ENCODE peak calls at places on chromosomes 13 and 19, in four cellular contexts. One of them, this sample, is unnamed.

GRCh38 chr19:48152552-48152951 is 17.6 kb downstream of the LIG1 start:
- DNase-seq in GM12878: no peak
- DNase-seq in HepG2: peak; percentile 24
- DNase-seq in K562: peak; percentile 60
- DNase-seq in this sample: peak; percentile 65

GRCh38 chr19:14516746-14517438 is 1.3 kb downstream of the DNAJB1 start:
- DNase-seq in HepG2: no peak
- DNase-seq in K562: no peak
- DNase-seq in GM12878: no peak
- DNase-seq in this sample: no peak

GRCh38 chr19:38266070-38266469 is 1.7 kb downstream of the SPINT2 start:
- DNase-seq in K562: no peak
- DNase-seq in GM12878: no peak
- DNase-seq in HepG2: no peak
- DNase-seq in this sample: no peak

GRCh38 chr13:47679391-47679790 is 321.7 kb downstream of the SUCLA2 start:
- DNase-seq in HepG2: no peak
- DNase-seq in GM12878: no peak
- DNase-seq in K562: no peak
- DNase-seq in this sample: no peak

GRCh38 chr19:35963514-35963913 is 27.3 kb downstream of the LRFN3 start:
- DNase-seq in K562: peak; percentile 47
- DNase-seq in GM12878: no peak
- DNase-seq in HepG2: peak; percentile 34
- DNase-seq in this sample: peak; percentile 54

GRCh38 chr19:48768989-48769713 is 13.8 kb downstream of the FGF21 start:
- DNase-seq in K562: no peak
- DNase-seq in GM12878: no peak
- DNase-seq in HepG2: peak; percentile 72
- DNase-seq in this sample: no peak

GRCh38 chr19:39557791-39558622 is 18.0 kb upstream of the EID2 start:
- DNase-seq in K562: no peak
- DNase-seq in HepG2: peak; percentile 58
- DNase-seq in GM12878: peak; percentile 41
- DNase-seq in this sample: peak; percentile 29

GRCh38 chr19:11196406-11197287 is 698 bp downstream of the KANK2 start:
- DNase-seq in GM12878: no peak
- DNase-seq in HepG2: no peak
- DNase-seq in K562: peak; percentile 69
- DNase-seq in this sample: peak; percentile 44

GRCh38 chr13:49927755-49928154 is 8.4 kb downstream of the SPRYD7 start:
- DNase-seq in GM12878: no peak
- DNase-seq in HepG2: no peak
- DNase-seq in K562: no peak
- DNase-seq in this sample: no peak

GRCh38 chr13:111006508-111007031 is 91.7 kb upstream of the ANKRD10 start:
- DNase-seq in GM12878: no peak
- DNase-seq in HepG2: no peak
- DNase-seq in K562: peak; percentile 57
- DNase-seq in this sample: peak; percentile 9

GRCh38 chr19:58305932-58306323 is 751 bp downstream of the ERVK3-1 start:
- DNase-seq in K562: no peak
- DNase-seq in GM12878: no peak
- DNase-seq in HepG2: peak; percentile 21
- DNase-seq in this sample: no peak

GRCh38 chr13:43357435-43358065 is 334.2 kb downstream of the DNAJC15 start:
- DNase-seq in K562: no peak
- DNase-seq in HepG2: no peak
- DNase-seq in GM12878: no peak
- DNase-seq in this sample: no peak

GRCh38 chr19:10891360-10892108 is 20.2 kb downstream of the CARM1 start:
- DNase-seq in GM12878: no peak
- DNase-seq in K562: no peak
- DNase-seq in HepG2: no peak
- DNase-seq in this sample: no peak

GRCh38 chr13:81393686-81394085 is 1052.8 kb upstream of the SPRY2 start:
- DNase-seq in K562: no peak
- DNase-seq in HepG2: no peak
- DNase-seq in GM12878: no peak
- DNase-seq in this sample: no peak

GRCh38 chr19:56309511-56310185 is 5.0 kb downstream of the ZSCAN5A start:
- DNase-seq in GM12878: no peak
- DNase-seq in K562: peak; percentile 83
- DNase-seq in HepG2: peak; percentile 39
- DNase-seq in this sample: peak; percentile 62

GRCh38 chr13:36862722-36863121 is 43.7 kb downstream of the RFXAP start:
- DNase-seq in HepG2: no peak
- DNase-seq in K562: no peak
- DNase-seq in GM12878: no peak
- DNase-seq in this sample: no peak

GRCh38 chr19:40685563-40685962 is 4.9 kb downstream of the NUMBL start:
- DNase-seq in HepG2: no peak
- DNase-seq in K562: no peak
- DNase-seq in GM12878: no peak
- DNase-seq in this sample: no peak

GRCh38 chr13:38415233-38415632 is 65.6 kb downstream of the UFM1 start:
- DNase-seq in HepG2: no peak
- DNase-seq in GM12878: peak; percentile 72
- DNase-seq in K562: no peak
- DNase-seq in this sample: peak; percentile 12

GRCh38 chr19:16856091-16856490 is 26.9 kb downstream of the SIN3B start:
- DNase-seq in HepG2: no peak
- DNase-seq in GM12878: no peak
- DNase-seq in K562: peak; percentile 27
- DNase-seq in this sample: no peak

GRCh38 chr13:35475960-35476943 is at the start of gene MAB21L1:
- DNase-seq in K562: no peak
- DNase-seq in HepG2: no peak
- DNase-seq in GM12878: no peak
- DNase-seq in this sample: peak; percentile 69

GRCh38 chr19:1782501-1782900 is 29.2 kb downstream of the ONECUT3 start:
- DNase-seq in GM12878: no peak
- DNase-seq in HepG2: no peak
- DNase-seq in K562: no peak
- DNase-seq in this sample: no peak

GRCh38 chr13:111114362-111115050 is 604 bp upstream of the ARHGEF7 start:
- DNase-seq in K562: no peak
- DNase-seq in GM12878: no peak
- DNase-seq in HepG2: no peak
- DNase-seq in this sample: no peak

GRCh38 chr13:100875392-100876043 is 200.9 kb upstream of the TMTC4 start:
- DNase-seq in GM12878: peak; percentile 7
- DNase-seq in K562: no peak
- DNase-seq in HepG2: no peak
- DNase-seq in this sample: no peak

GRCh38 chr19:45852145-45852750 is 10.7 kb downstream of the SYMPK start:
- DNase-seq in GM12878: no peak
- DNase-seq in HepG2: no peak
- DNase-seq in K562: no peak
- DNase-seq in this sample: no peak

GRCh38 chr13:28761586-28761985 is 42.8 kb upstream of the SLC46A3 start:
- DNase-seq in GM12878: no peak
- DNase-seq in K562: no peak
- DNase-seq in HepG2: no peak
- DNase-seq in this sample: no peak

GRCh38 chr19:33387351-33388230 is 14.1 kb downstream of the CEBPG start:
- DNase-seq in HepG2: no peak
- DNase-seq in GM12878: no peak
- DNase-seq in K562: no peak
- DNase-seq in this sample: no peak

GRCh38 chr19:38693380-38694223 is 46.2 kb downstream of the ACTN4 start:
- DNase-seq in GM12878: no peak
- DNase-seq in HepG2: peak; percentile 81
- DNase-seq in K562: no peak
- DNase-seq in this sample: no peak

GRCh38 chr13:107157272-107157671 is 589.3 kb upstream of the ARGLU1 start:
- DNase-seq in HepG2: no peak
- DNase-seq in K562: no peak
- DNase-seq in GM12878: no peak
- DNase-seq in this sample: no peak

GRCh38 chr19:1134431-1134830 is 30.6 kb downstream of the GPX4 start:
- DNase-seq in K562: no peak
- DNase-seq in GM12878: no peak
- DNase-seq in HepG2: no peak
- DNase-seq in this sample: no peak

GRCh38 chr13:24267801-24268200 is 41.6 kb upstream of the C1QTNF9 start:
- DNase-seq in K562: no peak
- DNase-seq in HepG2: no peak
- DNase-seq in GM12878: no peak
- DNase-seq in this sample: no peak

GRCh38 chr19:18999016-18999758 is 34.1 kb downstream of the SUGP2 start:
- DNase-seq in GM12878: no peak
- DNase-seq in HepG2: no peak
- DNase-seq in K562: no peak
- DNase-seq in this sample: no peak

GRCh38 chr13:78606471-78607408 is 3.4 kb upstream of the POU4F1 start:
- DNase-seq in GM12878: no peak
- DNase-seq in K562: no peak
- DNase-seq in HepG2: no peak
- DNase-seq in this sample: no peak

GRCh38 chr13:91655731-91656130 is 257.3 kb downstream of the GPC5 start:
- DNase-seq in HepG2: no peak
- DNase-seq in GM12878: no peak
- DNase-seq in K562: no peak
- DNase-seq in this sample: no peak

DNA sequence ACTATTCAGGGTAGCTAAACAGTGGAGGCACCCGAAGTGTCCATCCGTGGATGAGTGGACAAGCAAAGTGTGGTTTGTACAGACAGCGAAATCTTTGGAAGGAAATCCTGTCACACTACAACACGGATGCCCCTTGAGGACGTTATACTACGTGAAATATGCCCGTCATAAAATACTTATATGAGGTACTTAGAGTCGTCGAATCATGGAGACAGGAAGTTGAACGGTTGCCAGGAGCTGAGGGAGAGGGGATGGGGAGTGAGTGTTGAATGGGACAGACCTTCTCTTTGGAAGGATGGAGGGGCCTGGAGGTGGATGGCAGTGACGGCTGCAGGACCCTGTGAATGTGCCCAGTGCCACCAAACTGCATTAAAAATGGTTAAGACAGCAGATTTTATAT is 11.6 kb downstream of the ATP4B start:
- DNase-seq in GM12878: no peak
- DNase-seq in HepG2: no peak
- DNase-seq in K562: no peak
- DNase-seq in this sample: no peak
- TF ChIP-seq TARDBP in GM12878: no peak
- TF ChIP-seq TARDBP in HepG2: no peak
- TF ChIP-seq TARDBP in K562: no peak
- TF ChIP-seq TARDBP in this sample: no peak

DNA sequence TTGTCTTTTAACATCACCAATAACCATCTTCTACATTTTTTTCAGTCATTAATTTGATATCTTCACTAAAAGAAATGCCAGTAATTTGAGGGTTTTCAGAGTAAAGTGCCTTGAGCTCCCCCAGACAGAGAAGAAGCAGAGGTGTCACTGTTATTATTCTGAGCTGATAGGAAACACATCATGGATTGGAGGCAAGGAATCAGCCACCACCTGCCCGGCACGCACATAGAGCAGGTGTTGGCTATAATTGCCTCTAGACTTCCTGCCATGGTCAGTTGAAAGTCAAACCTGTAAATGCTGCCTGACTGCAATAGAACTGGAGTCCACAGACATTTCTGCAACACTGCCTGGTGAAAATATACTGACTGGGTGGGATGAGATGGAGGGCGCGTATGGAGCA is 776.6 kb downstream of the UQCRFS1 start:
- DNase-seq in HepG2: no peak
- DNase-seq in GM12878: no peak
- DNase-seq in K562: no peak
- DNase-seq in this sample: no peak
- TF ChIP-seq TARDBP in HepG2: no peak
- TF ChIP-seq TARDBP in GM12878: no peak
- TF ChIP-seq TARDBP in K562: no peak
- TF ChIP-seq TARDBP in this sample: no peak

GRCh38 chr19:7844951-7845350 is 14.9 kb downstream of the EVI5L start:
- DNase-seq in GM12878: no peak
- DNase-seq in K562: no peak
- DNase-seq in HepG2: no peak
- DNase-seq in this sample: no peak

GRCh38 chr19:7847664-7848063 is 17.6 kb downstream of the EVI5L start:
- DNase-seq in K562: no peak
- DNase-seq in HepG2: no peak
- DNase-seq in GM12878: no peak
- DNase-seq in this sample: no peak

GRCh38 chr19:7845390-7846179 is 15.6 kb downstream of the EVI5L start:
- DNase-seq in HepG2: no peak
- DNase-seq in GM12878: no peak
- DNase-seq in K562: no peak
- DNase-seq in this sample: no peak

GRCh38 chr19:7844405-7844804 is 14.4 kb downstream of the EVI5L start:
- DNase-seq in HepG2: no peak
- DNase-seq in GM12878: no peak
- DNase-seq in K562: no peak
- DNase-seq in this sample: no peak

DNA sequence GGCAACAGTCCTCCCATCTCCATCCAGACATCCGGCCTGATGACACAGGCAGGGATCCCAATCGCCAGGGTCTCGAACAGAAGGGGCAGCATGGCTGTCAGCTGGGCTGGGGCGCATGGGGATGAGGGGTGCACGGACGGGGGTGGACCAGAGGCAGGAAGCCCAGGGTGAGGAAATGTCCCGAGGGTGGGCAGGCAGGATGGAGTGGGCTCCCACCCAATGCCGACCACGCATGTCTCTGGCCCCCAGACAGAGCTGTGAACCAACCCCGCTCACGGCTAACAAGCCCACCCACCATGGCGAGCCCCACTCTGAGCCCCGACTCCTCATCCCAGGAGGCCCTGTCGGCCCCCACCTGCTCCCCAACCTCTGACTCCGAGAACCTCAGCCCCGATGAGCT is 16.2 kb downstream of the EVI5L start:
- DNase-seq in K562: no peak
- DNase-seq in HepG2: no peak
- DNase-seq in GM12878: no peak
- DNase-seq in this sample: no peak
- TF ChIP-seq TARDBP in K562: no peak
- TF ChIP-seq TARDBP in HepG2: no peak
- TF ChIP-seq TARDBP in GM12878: no peak
- TF ChIP-seq TARDBP in this sample: no peak

GRCh38 chr13:40576369-40576768 is 90.1 kb downstream of the FOXO1 start:
- DNase-seq in GM12878: no peak
- DNase-seq in HepG2: no peak
- DNase-seq in K562: no peak
- DNase-seq in this sample: no peak
- TF ChIP-seq TARDBP in GM12878: no peak
- TF ChIP-seq TARDBP in HepG2: no peak
- TF ChIP-seq TARDBP in K562: no peak
- TF ChIP-seq TARDBP in this sample: no peak

GRCh38 chr13:59490651-59491050 is 673.1 kb downstream of the DIAPH3 start:
- DNase-seq in K562: no peak
- DNase-seq in GM12878: no peak
- DNase-seq in HepG2: no peak
- DNase-seq in this sample: no peak
- TF ChIP-seq TARDBP in K562: no peak
- TF ChIP-seq TARDBP in GM12878: no peak
- TF ChIP-seq TARDBP in HepG2: no peak
- TF ChIP-seq TARDBP in this sample: no peak

GRCh38 chr13:71156550-71156949 is 710.5 kb downstream of the DACH1 start:
- DNase-seq in K562: no peak
- DNase-seq in GM12878: no peak
- DNase-seq in HepG2: no peak
- DNase-seq in this sample: no peak
- TF ChIP-seq TARDBP in K562: no peak
- TF ChIP-seq TARDBP in GM12878: no peak
- TF ChIP-seq TARDBP in HepG2: no peak
- TF ChIP-seq TARDBP in this sample: no peak